ENCODE peak calls at places on chromosomes 2 and 18, in nine cellular contexts. A, G, P, X, N, L, W, D and C are unnamed samples.
A peak's percentile ranks its signal among the peaks of the same experiment; 100 is the strongest.

GRCh38 chr2:133492719-133493366 is 75.4 kb downstream of the NCKAP5 start:
- DNase-seq in A (no peak), G (no peak), D (no peak), L (no peak), X (no peak), N (no peak), W (no peak), P (no peak), C (no peak)

GRCh38 chr2:28338046-28338753 is 54.5 kb upstream of the FOSL2 start:
- DNase-seq in L (peak; percentile 96), A (peak; percentile 45), G (peak; percentile 94), D (no peak), X (peak; percentile 87), W (peak; percentile 90), P (peak; percentile 93), N (no peak), C (peak; percentile 95)

GRCh38 chr2:109447251-109447661 is 166.5 kb downstream of the SEPTIN10 start:
- DNase-seq in P (peak; percentile 97), A (no peak), X (peak; percentile 95), N (no peak), G (peak; percentile 95), D (peak; percentile 7), L (peak; percentile 95), W (peak; percentile 92), C (peak; percentile 89)

GRCh38 chr2:223203971-223204370 is 152.0 kb downstream of the KCNE4 start:
- DNase-seq in A (no peak), X (peak; percentile 31), G (peak; percentile 66), P (peak; percentile 72), W (peak; percentile 43), N (no peak), D (no peak), L (peak; percentile 43), C (peak; percentile 35)

GRCh38 chr2:1748176-1748740 is 3.9 kb upstream of the PXDN start:
- DNase-seq in W (no peak), X (no peak), P (no peak), G (no peak), A (no peak), N (no peak), L (no peak), D (no peak), C (no peak)

GRCh38 chr2:11458753-11459152 is 7.2 kb downstream of the E2F6 start:
- DNase-seq in D (no peak), G (no peak), P (no peak), X (no peak), L (no peak), W (no peak), N (no peak), A (no peak), C (no peak)

GRCh38 chr2:233092446-233093438 is 32.6 kb downstream of the INPP5D start:
- DNase-seq in D (no peak), A (no peak), N (no peak), L (no peak), X (no peak), G (no peak), W (no peak), P (no peak), C (no peak)

GRCh38 chr2:217218269-217219140 is 358.6 kb upstream of the TNP1 start:
- DNase-seq in G (peak; percentile 90), N (no peak), W (peak; percentile 50), P (peak; percentile 94), X (peak; percentile 18), L (no peak), A (no peak), D (no peak), C (no peak)

GRCh38 chr2:226354434-226354833 is 445.2 kb downstream of the IRS1 start:
- DNase-seq in A (no peak), N (no peak), L (no peak), G (peak; percentile 46), P (peak; percentile 73), X (no peak), W (peak; percentile 75), D (no peak), C (peak; percentile 25)

DNA sequence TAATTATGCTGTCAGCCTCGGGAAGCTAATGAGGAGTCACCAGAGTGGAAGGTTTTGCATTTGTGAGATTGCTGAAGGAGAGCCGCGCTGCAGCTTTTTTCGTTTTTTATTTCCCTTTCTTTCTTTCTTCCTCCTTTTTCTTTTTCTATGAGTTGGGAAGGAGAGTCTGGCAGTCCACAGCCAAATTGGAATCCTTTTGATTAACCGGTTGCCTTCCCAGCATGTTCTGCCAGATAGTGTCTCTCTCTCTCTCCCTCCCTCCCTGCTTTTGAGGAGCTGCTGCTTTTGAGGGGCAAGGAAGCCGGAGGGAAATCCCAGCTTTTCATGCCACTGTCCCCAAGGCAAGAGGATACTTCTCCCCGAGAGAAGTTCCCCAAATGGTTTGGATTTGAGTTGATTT is 82.1 kb downstream of the CDK15 start:
- DNase-seq in L (no peak), W (peak; percentile 29), D (no peak), A (no peak), P (peak; percentile 45), X (no peak), G (no peak), N (no peak), C (no peak)
- H3K4me3 ChIP-seq in L (peak overlapping the region; percentile 16), W (peak overlapping the region; percentile 12), D (no peak overlapping the region), A (no peak overlapping the region), P (peak overlapping the region; percentile 50), X (peak overlapping the region; percentile 2), G (peak overlapping the region; percentile 47), N (no peak overlapping the region), C (no peak overlapping the region)

DNA sequence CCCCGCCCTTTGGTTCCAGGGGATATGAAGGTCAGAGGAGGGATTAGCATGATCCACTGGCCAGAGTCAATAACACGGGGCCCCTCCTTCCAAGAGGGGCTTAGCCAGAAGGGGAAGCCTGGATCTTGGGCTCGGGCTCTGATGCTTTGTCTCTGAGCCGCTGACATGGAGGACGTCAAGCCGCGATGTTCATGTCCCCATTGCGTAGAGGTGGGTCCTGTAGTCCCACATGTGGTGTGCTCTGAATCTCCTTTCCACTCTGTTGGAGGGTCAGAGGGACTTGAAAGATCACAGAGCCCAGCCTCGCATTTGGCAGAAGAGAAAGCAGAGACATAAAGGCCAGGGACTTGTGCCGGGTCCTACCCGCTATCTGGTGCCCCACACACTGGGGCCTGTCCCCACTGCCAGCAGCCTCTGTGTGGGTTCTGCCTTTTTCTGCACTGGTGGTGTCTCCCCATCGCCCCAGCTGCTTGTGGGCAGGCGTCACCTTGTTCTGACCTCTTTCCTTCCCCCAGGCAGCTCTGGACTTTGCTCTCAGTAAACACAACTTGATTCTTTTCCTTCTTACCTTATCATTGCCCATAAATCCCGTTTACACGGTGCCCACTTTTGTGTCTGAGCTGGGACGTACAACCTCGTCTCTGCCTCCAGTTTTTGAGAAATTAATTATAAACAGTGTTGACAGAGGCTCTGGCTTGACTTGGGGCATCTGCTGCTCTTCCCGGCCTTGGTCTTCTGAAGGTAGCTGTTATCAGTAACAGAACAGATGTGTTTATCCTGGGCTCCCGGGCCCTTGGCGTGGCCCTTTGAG is 48.8 kb downstream of the SH3BP4 start:
- DNase-seq in P (no peak), N (no peak), D (peak; percentile 84), G (no peak), X (no peak), L (no peak), A (peak; percentile 75), W (no peak), C (no peak)
- H3K4me3 ChIP-seq in P (no peak overlapping the region), N (no peak overlapping the region), D (no peak overlapping the region), G (no peak overlapping the region), X (no peak overlapping the region), L (no peak overlapping the region), A (no peak overlapping the region), W (no peak overlapping the region), C (no peak overlapping the region)

GRCh38 chr2:44205169-44205568 is 36.5 kb downstream of the PPM1B start:
- DNase-seq in X (no peak), W (no peak), N (no peak), G (no peak), P (no peak), D (no peak), L (no peak), A (no peak), C (peak; percentile 9)
- H3K4me3 ChIP-seq in X (no peak overlapping the region), W (no peak overlapping the region), N (no peak overlapping the region), G (no peak overlapping the region), P (no peak overlapping the region), D (no peak overlapping the region), L (no peak overlapping the region), A (no peak overlapping the region), C (no peak overlapping the region)

DNA sequence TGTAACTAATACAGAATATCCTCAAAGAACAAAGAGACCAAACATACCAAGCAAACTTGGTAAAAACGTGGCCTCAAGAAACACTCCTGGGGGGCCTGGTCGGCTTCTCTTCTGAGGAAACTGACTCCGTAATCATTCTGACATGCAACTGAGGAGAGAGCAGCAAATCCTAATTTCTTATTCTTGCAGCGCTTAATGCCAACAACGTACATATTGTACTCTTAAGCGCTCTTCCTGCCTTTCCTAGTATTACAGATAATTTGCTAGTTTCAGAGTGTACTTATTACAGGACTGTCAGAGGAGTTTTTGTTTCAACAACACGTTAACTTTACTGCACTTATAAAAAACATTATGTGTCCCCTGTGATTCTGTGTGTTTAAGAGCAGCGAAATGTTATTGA is 64.9 kb downstream of the ZNF521 start:
- DNase-seq in D (no peak), P (no peak), G (no peak), A (no peak), L (no peak), X (no peak), N (no peak), W (no peak), C (no peak)
- H3K4me3 ChIP-seq in D (no peak overlapping the region), P (no peak overlapping the region), G (no peak overlapping the region), A (no peak overlapping the region), L (no peak overlapping the region), X (no peak overlapping the region), N (no peak overlapping the region), W (no peak overlapping the region), C (no peak overlapping the region)

DNA sequence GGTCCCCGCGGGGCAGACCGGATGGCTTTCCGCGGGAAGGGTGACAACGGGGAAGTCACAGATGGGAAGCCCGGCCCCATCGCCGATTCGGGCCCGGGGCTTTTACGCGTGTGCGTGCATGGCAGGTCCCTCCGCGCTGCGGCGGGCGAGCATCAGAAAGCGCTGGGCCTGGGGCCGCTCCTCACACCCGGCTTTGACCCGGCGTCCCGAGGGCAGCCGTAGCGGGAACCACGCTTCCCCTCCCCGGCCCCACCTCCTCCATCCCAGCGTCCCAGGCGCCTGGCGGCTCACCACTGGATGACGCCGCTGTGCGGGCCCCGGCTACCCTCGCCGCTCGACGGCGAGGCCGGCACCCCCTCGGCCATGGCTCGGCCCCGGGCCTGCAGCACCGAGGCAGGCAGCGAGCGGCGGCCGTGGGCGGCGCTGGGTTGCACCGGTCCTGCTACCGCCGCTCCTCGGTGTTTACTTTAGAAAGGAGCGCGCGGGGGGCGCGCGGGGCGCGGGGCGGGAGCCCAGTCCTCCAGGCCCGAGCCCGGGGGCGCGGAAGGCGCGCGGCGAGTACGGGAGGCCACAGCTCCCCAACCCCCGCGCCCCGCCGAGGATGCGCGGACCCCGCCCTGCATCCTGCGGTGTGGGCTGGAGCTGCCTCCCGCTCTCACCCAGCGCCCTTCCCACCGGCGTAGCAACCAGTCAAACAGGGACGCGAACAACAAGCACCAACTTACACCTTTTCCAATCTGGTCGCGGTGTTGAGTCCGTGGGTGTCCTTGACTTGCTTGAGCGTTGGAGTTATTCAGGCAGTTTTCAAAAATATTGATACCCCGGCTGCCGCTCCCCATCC is 781 bp downstream of the RFX8 start:
- DNase-seq in A (peak; percentile 29), X (no peak), W (peak; percentile 69), D (peak; percentile 47), N (peak; percentile 37), G (peak; percentile 47), P (peak; percentile 66), L (no peak), C (no peak)
- H3K4me3 ChIP-seq in A (no peak overlapping the region), X (peak overlapping the region; percentile 74), W (peak overlapping the region; percentile 71), D (peak overlapping the region; percentile 44), N (peak overlapping the region; percentile 63), G (peak overlapping the region; percentile 64), P (peak overlapping the region; percentile 71), L (peak overlapping the region; percentile 40), C (peak overlapping the region; percentile 60)